ENCODE peak calls at places on chromosome 10, in four cellular contexts. N is H9, W is IMR-90, S is mesendoderm. M is an unnamed sample.

GRCh38 chr10:11515596-11516418 is 95.6 kb downstream of the USP6NL start:
- DNase-seq in N (no peak), W (peak; percentile 70), S (peak; percentile 70), M (no peak)

GRCh38 chr10:48470893-48471805 is 133.7 kb downstream of the ARHGAP22 start:
- DNase-seq in N (peak; percentile 30), W (peak; percentile 68), S (no peak), M (no peak)

GRCh38 chr10:62471718-62472117 is 97.5 kb downstream of the ZNF365 start:
- DNase-seq in N (no peak), W (peak; percentile 34), S (no peak), M (no peak)

GRCh38 chr10:32327364-32327691 is 19.6 kb downstream of the EPC1 start:
- DNase-seq in N (no peak), W (no peak), S (no peak), M (no peak)

GRCh38 chr10:66627156-66627555 is 298.7 kb upstream of the LRRTM3 start:
- DNase-seq in N (peak; percentile 45), W (no peak), S (peak; percentile 81), M (no peak)

GRCh38 chr10:87818505-87819273 is 663 bp upstream of the ATAD1 start:
- DNase-seq in N (peak; percentile 38), W (peak; percentile 43), S (peak; percentile 89), M (no peak)

GRCh38 chr10:48765039-48765438 is 80.4 kb downstream of the WDFY4 start:
- DNase-seq in N (no peak), W (no peak), S (no peak), M (no peak)

GRCh38 chr10:17787087-17787942 is 21.8 kb upstream of the MRC1 start:
- DNase-seq in N (no peak), W (peak; percentile 97), S (peak; percentile 97), M (peak; percentile 17)

GRCh38 chr10:70737977-70738376 is 47.2 kb downstream of the TBATA start:
- DNase-seq in N (no peak), W (no peak), S (no peak), M (no peak)

GRCh38 chr10:112880633-112881530 is 69.2 kb upstream of the TCF7L2 start:
- DNase-seq in N (no peak), W (no peak), S (peak; percentile 95), M (no peak)

GRCh38 chr10:97494151-97494550 is 4.1 kb downstream of the MMS19 start:
- DNase-seq in N (no peak), W (no peak), S (no peak), M (no peak)

GRCh38 chr10:97396056-97396455 is 5.1 kb downstream of the RRP12 start:
- DNase-seq in N (no peak), W (no peak), S (no peak), M (no peak)

GRCh38 chr10:113442340-113442739 is 110.5 kb upstream of the HABP2 start:
- DNase-seq in N (no peak), W (no peak), S (no peak), M (no peak)

GRCh38 chr10:92387289-92387940 is 96.4 kb downstream of the MARCHF5 start:
- DNase-seq in N (peak; percentile 96), W (peak; percentile 75), S (peak; percentile 98), M (peak; percentile 94)

GRCh38 chr10:60649485-60650271 is 128.6 kb upstream of the CDK1 start:
- DNase-seq in N (no peak), W (no peak), S (peak; percentile 47), M (no peak)

GRCh38 chr10:124616836-124617130 is 127.4 kb downstream of the FAM53B start:
- DNase-seq in N (no peak), W (no peak), S (no peak), M (no peak)

GRCh38 chr10:125057158-125058001 is 103.0 kb downstream of the CTBP2 start:
- DNase-seq in N (no peak), W (peak; percentile 99), S (peak; percentile 51), M (no peak)

GRCh38 chr10:94439275-94439861 is 37.0 kb downstream of the TBC1D12 start:
- DNase-seq in N (peak; percentile 50), W (peak; percentile 3), S (peak; percentile 40), M (no peak)

GRCh38 chr10:118979661-118980060 is 49.9 kb upstream of the NANOS1 start:
- DNase-seq in N (peak; percentile 14), W (no peak), S (no peak), M (no peak)

GRCh38 chr10:110006358-110007170 is 1.2 kb upstream of the ADD3 start:
- DNase-seq in N (peak; percentile 33), W (peak; percentile 70), S (peak; percentile 47), M (no peak)

GRCh38 chr10:6203331-6204062 is 765 bp downstream of the PFKFB3 start:
- DNase-seq in N (peak; percentile 77), W (peak; percentile 47), S (peak; percentile 71), M (peak; percentile 86)

GRCh38 chr10:127148066-127148932 is 48.1 kb downstream of the INSYN2A start:
- DNase-seq in N (no peak), W (peak; percentile 91), S (peak; percentile 6), M (no peak)

GRCh38 chr10:93548376-93549071 is 17.9 kb upstream of the FFAR4 start:
- DNase-seq in N (no peak), W (peak; percentile 75), S (no peak), M (no peak)

GRCh38 chr10:62093863-62094291 is 174.8 kb downstream of the RTKN2 start:
- DNase-seq in N (no peak), W (peak; percentile 79), S (peak; percentile 14), M (no peak)

GRCh38 chr10:62183442-62183841 is 85.2 kb downstream of the RTKN2 start:
- DNase-seq in N (no peak), W (no peak), S (no peak), M (no peak)

GRCh38 chr10:64044098-64044497 is 522.9 kb downstream of the REEP3 start:
- DNase-seq in N (no peak), W (no peak), S (no peak), M (no peak)

GRCh38 chr10:67520924-67521520 is 175.0 kb downstream of the CTNNA3 start:
- DNase-seq in N (peak; percentile 42), W (peak; percentile 72), S (peak; percentile 64), M (no peak)

DNA sequence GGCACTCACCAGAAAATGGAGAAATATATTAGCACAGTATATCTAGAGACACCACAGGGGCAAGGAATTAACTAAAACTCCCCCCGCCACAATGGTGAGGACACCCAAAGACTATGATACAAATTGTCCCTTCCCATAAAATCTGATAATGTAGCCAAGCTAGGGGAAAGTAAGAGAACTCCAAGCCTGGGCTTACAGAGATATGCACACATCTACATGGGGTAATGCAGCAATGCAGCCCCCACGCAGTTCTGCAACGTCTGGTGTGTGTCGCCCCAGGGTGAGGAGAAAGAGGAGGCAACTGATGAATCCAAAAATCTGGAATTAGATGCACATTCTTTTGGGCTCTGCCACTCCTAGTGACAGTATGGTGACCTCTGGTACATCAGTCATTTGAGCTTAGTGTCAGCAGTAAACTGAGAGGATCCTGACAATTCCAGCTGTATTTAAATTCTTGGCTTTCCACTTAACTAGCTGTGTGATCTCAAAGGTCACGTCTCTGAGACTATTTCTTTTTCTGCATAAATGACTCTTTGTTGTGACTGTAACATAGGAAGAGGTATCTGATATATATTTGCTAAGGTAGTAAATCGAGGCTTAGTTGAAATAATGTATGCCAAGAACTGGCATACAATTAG is 51.6 kb downstream of the PIP4K2A start:
- DNase-seq in N (no peak), W (no peak), S (no peak), M (no peak)
- H4K5ac ChIP-seq in N (no peak overlapping the region), W (no peak overlapping the region), S (no peak overlapping the region), M (no peak overlapping the region)

GRCh38 chr10:108791030-108791429 is 1132.3 kb downstream of the XPNPEP1 start:
- DNase-seq in N (no peak), W (no peak), S (no peak), M (no peak)

GRCh38 chr10:108788891-108789290 is 1134.4 kb downstream of the XPNPEP1 start:
- DNase-seq in N (no peak), W (no peak), S (no peak), M (no peak)

GRCh38 chr10:108787932-108788331 is 1135.4 kb downstream of the XPNPEP1 start:
- DNase-seq in N (no peak), W (peak; percentile 63), S (no peak), M (no peak)

GRCh38 chr10:108789911-108790310 is 1133.4 kb downstream of the XPNPEP1 start:
- DNase-seq in N (no peak), W (peak; percentile 60), S (no peak), M (no peak)

DNA sequence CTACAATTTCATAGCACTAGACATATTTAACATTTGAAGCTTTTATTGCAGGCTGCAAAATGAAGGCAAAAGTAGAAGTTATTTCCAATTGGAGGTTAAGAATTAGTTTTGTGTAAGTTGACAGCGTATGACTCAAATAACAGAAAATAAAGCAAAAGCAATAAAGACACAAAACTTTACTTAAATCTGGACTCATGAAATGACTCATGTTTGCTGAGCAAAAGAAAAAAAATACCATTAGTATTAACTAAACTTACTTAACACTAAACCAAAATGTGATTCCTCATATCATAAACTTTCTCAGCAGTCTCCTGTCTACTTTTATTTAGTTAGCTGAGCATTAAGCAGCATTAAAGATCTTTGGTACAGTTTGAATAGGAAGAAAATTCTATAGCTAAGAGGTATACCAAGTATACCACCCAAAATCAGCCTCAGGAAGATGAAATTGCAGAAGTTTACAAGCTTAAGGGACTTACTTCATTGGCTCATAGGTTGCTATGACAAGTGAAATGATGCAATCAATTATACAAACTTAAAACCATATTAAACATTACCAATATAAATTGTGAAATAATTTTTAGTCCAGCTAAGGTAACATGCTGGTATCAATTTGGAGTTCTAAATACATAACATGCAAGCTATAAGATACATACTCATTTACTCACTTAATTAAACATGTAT is 1131.4 kb downstream of the XPNPEP1 start:
- DNase-seq in N (no peak), W (peak; percentile 52), S (no peak), M (no peak)
- H4K5ac ChIP-seq in N (no peak overlapping the region), W (no peak overlapping the region), S (no peak overlapping the region), M (no peak overlapping the region)

DNA sequence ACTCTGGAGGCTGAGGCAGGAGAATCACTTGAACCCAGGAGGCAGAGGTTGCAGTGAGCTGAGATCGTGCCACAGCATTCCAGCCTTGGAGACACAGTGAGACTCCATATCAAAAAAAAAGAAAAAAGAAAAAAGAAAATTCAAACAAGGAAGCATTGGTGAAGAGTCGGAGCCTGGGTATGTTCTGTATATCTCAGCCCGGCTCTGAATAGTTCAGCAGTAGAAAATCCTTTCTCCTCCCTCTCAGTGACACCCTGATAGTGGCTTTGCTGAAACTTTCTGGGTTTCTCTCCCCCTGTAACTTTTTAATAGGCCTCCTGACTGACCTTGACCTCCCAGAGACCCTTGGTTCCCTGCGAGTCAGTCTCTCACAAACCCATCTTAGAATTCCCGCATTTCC is 541.5 kb upstream of the NRP1 start:
- DNase-seq in N (no peak), W (no peak), S (no peak), M (no peak)
- H4K5ac ChIP-seq in N (no peak overlapping the region), W (no peak overlapping the region), S (no peak overlapping the region), M (no peak overlapping the region)

GRCh38 chr10:79932841-79933379 is 16.0 kb downstream of the SFTPD start:
- DNase-seq in N (no peak), W (no peak), S (no peak), M (no peak)

GRCh38 chr10:79936625-79937255 is 12.2 kb downstream of the SFTPD start:
- DNase-seq in N (peak; percentile 9), W (no peak), S (no peak), M (no peak)

GRCh38 chr10:79930751-79931150 is 18.2 kb downstream of the SFTPD start:
- DNase-seq in N (no peak), W (no peak), S (no peak), M (peak; percentile 39)

GRCh38 chr10:79932307-79932706 is 16.6 kb downstream of the SFTPD start:
- DNase-seq in N (no peak), W (no peak), S (no peak), M (no peak)

DNA sequence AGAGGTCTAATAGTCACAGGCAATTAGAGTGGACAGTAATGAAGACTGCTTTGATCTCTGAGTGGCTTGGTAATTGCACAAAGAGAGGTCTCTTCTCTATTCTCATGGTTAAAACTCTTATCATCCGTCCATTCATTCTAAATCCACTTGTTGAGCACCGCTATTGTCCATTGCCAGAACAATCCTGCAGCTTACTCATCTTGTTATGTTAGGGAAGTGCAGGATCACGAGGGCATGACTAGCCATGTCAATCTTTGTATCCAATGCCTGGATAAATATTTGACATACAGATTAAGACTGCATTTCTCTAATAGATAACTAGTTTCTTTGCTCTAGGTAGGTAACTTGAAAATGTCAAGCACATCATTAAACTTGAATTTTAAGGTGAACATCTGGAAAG is 14.9 kb downstream of the SFTPD start:
- DNase-seq in N (no peak), W (no peak), S (no peak), M (no peak)
- H4K5ac ChIP-seq in N (no peak overlapping the region), W (no peak overlapping the region), S (no peak overlapping the region), M (no peak overlapping the region)

M was measured in H1.